ENCODE peak calls at places on chromosomes 11 and 22, in five cellular contexts. One of them, this sample, is unnamed.

GRCh38 chr11:10892250-10892649 is 34.4 kb upstream of the ZBED5 start:
- DNase-seq in neuronal stem cell: no peak
- DNase-seq in H9: no peak
- DNase-seq in H1: no peak
- DNase-seq in mesenchymal stem cell: no peak
- DNase-seq in this sample: no peak

GRCh38 chr11:123328281-123328680 is 101.8 kb upstream of the GRAMD1B start:
- DNase-seq in neuronal stem cell: no peak
- DNase-seq in H9: no peak
- DNase-seq in H1: no peak
- DNase-seq in mesenchymal stem cell: no peak
- DNase-seq in this sample: no peak

GRCh38 chr11:28738549-28738948 is 630.4 kb downstream of the METTL15 start:
- DNase-seq in neuronal stem cell: no peak
- DNase-seq in H9: no peak
- DNase-seq in H1: no peak
- DNase-seq in mesenchymal stem cell: peak; percentile 25
- DNase-seq in this sample: no peak

GRCh38 chr11:113176971-113177370 is 137.4 kb upstream of the TTC12 start:
- DNase-seq in neuronal stem cell: no peak
- DNase-seq in H9: no peak
- DNase-seq in H1: no peak
- DNase-seq in mesenchymal stem cell: peak; percentile 85
- DNase-seq in this sample: no peak

GRCh38 chr11:27497284-27497866 is 9.2 kb downstream of the LIN7C start:
- DNase-seq in neuronal stem cell: no peak
- DNase-seq in H9: no peak
- DNase-seq in H1: no peak
- DNase-seq in mesenchymal stem cell: peak; percentile 48
- DNase-seq in this sample: no peak

GRCh38 chr11:91700854-91701253 is 523.8 kb upstream of the FAT3 start:
- DNase-seq in neuronal stem cell: no peak
- DNase-seq in H9: no peak
- DNase-seq in H1: no peak
- DNase-seq in mesenchymal stem cell: no peak
- DNase-seq in this sample: no peak

GRCh38 chr11:35655856-35656255 is 6.7 kb upstream of the TRIM44 start:
- DNase-seq in neuronal stem cell: no peak
- DNase-seq in H9: no peak
- DNase-seq in H1: no peak
- DNase-seq in mesenchymal stem cell: no peak
- DNase-seq in this sample: no peak

GRCh38 chr22:19723165-19723989 is at the start of gene GP1BB:
- DNase-seq in neuronal stem cell: no peak
- DNase-seq in H9: peak; percentile 62
- DNase-seq in H1: no peak
- DNase-seq in mesenchymal stem cell: peak; percentile 52
- DNase-seq in this sample: peak; percentile 50

GRCh38 chr11:128684582-128685382 is 9.1 kb upstream of the FLI1 start:
- DNase-seq in neuronal stem cell: no peak
- DNase-seq in H9: peak; percentile 77
- DNase-seq in H1: no peak
- DNase-seq in mesenchymal stem cell: no peak
- DNase-seq in this sample: no peak

GRCh38 chr11:57182896-57183295 is 1.1 kb downstream of the LRRC55 start:
- DNase-seq in neuronal stem cell: no peak
- DNase-seq in H9: no peak
- DNase-seq in H1: no peak
- DNase-seq in mesenchymal stem cell: no peak
- DNase-seq in this sample: no peak

GRCh38 chr11:76805206-76805913 is 22.2 kb downstream of the TSKU start:
- DNase-seq in neuronal stem cell: no peak
- DNase-seq in H9: no peak
- DNase-seq in H1: no peak
- DNase-seq in mesenchymal stem cell: peak; percentile 71
- DNase-seq in this sample: peak; percentile 41

GRCh38 chr11:1837171-1838076 is 1.4 kb upstream of the TNNI2 start:
- DNase-seq in neuronal stem cell: peak; percentile 67
- DNase-seq in H9: peak; percentile 82
- DNase-seq in H1: peak; percentile 50
- DNase-seq in mesenchymal stem cell: peak; percentile 62
- DNase-seq in this sample: peak; percentile 83

GRCh38 chr11:20119315-20119714 is 41.0 kb downstream of the DBX1 start:
- DNase-seq in neuronal stem cell: no peak
- DNase-seq in H9: no peak
- DNase-seq in H1: no peak
- DNase-seq in mesenchymal stem cell: no peak
- DNase-seq in this sample: no peak

GRCh38 chr22:40156001-40156516 is 21.7 kb upstream of the TNRC6B start:
- DNase-seq in neuronal stem cell: no peak
- DNase-seq in H9: peak; percentile 69
- DNase-seq in H1: peak; percentile 19
- DNase-seq in mesenchymal stem cell: peak; percentile 90
- DNase-seq in this sample: peak; percentile 50

GRCh38 chr11:12915093-12915492 is 94.0 kb upstream of the RASSF10 start:
- DNase-seq in neuronal stem cell: no peak
- DNase-seq in H9: no peak
- DNase-seq in H1: no peak
- DNase-seq in mesenchymal stem cell: no peak
- DNase-seq in this sample: no peak

GRCh38 chr11:126733685-126734084 is 266.9 kb downstream of the KIRREL3 start:
- DNase-seq in neuronal stem cell: no peak
- DNase-seq in H9: no peak
- DNase-seq in H1: no peak
- DNase-seq in mesenchymal stem cell: no peak
- DNase-seq in this sample: no peak

GRCh38 chr11:19872526-19873135 is 160.0 kb downstream of the NAV2 start:
- DNase-seq in neuronal stem cell: no peak
- DNase-seq in H9: peak; percentile 78
- DNase-seq in H1: peak; percentile 23
- DNase-seq in mesenchymal stem cell: no peak
- DNase-seq in this sample: no peak

GRCh38 chr11:221539-221938 is 14.0 kb downstream of the RIC8A start:
- DNase-seq in neuronal stem cell: no peak
- DNase-seq in H9: no peak
- DNase-seq in H1: no peak
- DNase-seq in mesenchymal stem cell: no peak
- DNase-seq in this sample: no peak

GRCh38 chr22:47320560-47320959 is 558.1 kb downstream of the TBC1D22A start:
- DNase-seq in neuronal stem cell: no peak
- DNase-seq in H9: no peak
- DNase-seq in H1: no peak
- DNase-seq in mesenchymal stem cell: no peak
- DNase-seq in this sample: no peak

GRCh38 chr11:114790910-114791309 is 112.6 kb downstream of the NXPE2 start:
- DNase-seq in neuronal stem cell: no peak
- DNase-seq in H9: no peak
- DNase-seq in H1: no peak
- DNase-seq in mesenchymal stem cell: no peak
- DNase-seq in this sample: no peak

GRCh38 chr22:31631381-31631780 is 30.6 kb downstream of the PISD start:
- DNase-seq in neuronal stem cell: no peak
- DNase-seq in H9: no peak
- DNase-seq in H1: no peak
- DNase-seq in mesenchymal stem cell: no peak
- DNase-seq in this sample: no peak

GRCh38 chr11:2533642-2534115 is 88.9 kb downstream of the KCNQ1 start:
- DNase-seq in neuronal stem cell: peak; percentile 80
- DNase-seq in H9: peak; percentile 88
- DNase-seq in H1: peak; percentile 77
- DNase-seq in mesenchymal stem cell: peak; percentile 93
- DNase-seq in this sample: peak; percentile 93

GRCh38 chr11:2768471-2769408 is 68.9 kb upstream of the KCNQ1OT1 start:
- DNase-seq in neuronal stem cell: no peak
- DNase-seq in H9: no peak
- DNase-seq in H1: no peak
- DNase-seq in mesenchymal stem cell: peak; percentile 89
- DNase-seq in this sample: no peak

GRCh38 chr11:60122414-60123036 is 34.1 kb downstream of the MS4A2 start:
- DNase-seq in neuronal stem cell: no peak
- DNase-seq in H9: no peak
- DNase-seq in H1: no peak
- DNase-seq in mesenchymal stem cell: no peak
- DNase-seq in this sample: no peak

GRCh38 chr11:20596629-20597129 is 2.7 kb upstream of the SLC6A5 start:
- DNase-seq in neuronal stem cell: no peak
- DNase-seq in H9: peak; percentile 82
- DNase-seq in H1: no peak
- DNase-seq in mesenchymal stem cell: no peak
- DNase-seq in this sample: no peak

GRCh38 chr11:107044503-107044902 is 26.2 kb upstream of the GUCY1A2 start:
- DNase-seq in neuronal stem cell: no peak
- DNase-seq in H9: no peak
- DNase-seq in H1: no peak
- DNase-seq in mesenchymal stem cell: no peak
- DNase-seq in this sample: no peak

GRCh38 chr11:78641541-78641940 is 66.9 kb upstream of the NARS2 start:
- DNase-seq in neuronal stem cell: no peak
- DNase-seq in H9: no peak
- DNase-seq in H1: no peak
- DNase-seq in mesenchymal stem cell: no peak
- DNase-seq in this sample: no peak

GRCh38 chr11:104279587-104279986 is 115.6 kb upstream of the PDGFD start:
- DNase-seq in neuronal stem cell: no peak
- DNase-seq in H9: no peak
- DNase-seq in H1: no peak
- DNase-seq in mesenchymal stem cell: no peak
- DNase-seq in this sample: peak; percentile 12
- H2BK12ac ChIP-seq in neuronal stem cell: no peak overlapping the region
- H2BK12ac ChIP-seq in H9: no peak overlapping the region
- H2BK12ac ChIP-seq in H1: no peak overlapping the region
- H2BK12ac ChIP-seq in mesenchymal stem cell: no peak overlapping the region
- H2BK12ac ChIP-seq in this sample: no peak overlapping the region

GRCh38 chr22:30186535-30186934 is 60.0 kb downstream of the LIF start:
- DNase-seq in neuronal stem cell: no peak
- DNase-seq in H9: no peak
- DNase-seq in H1: no peak
- DNase-seq in mesenchymal stem cell: no peak
- DNase-seq in this sample: no peak
- H3K14ac ChIP-seq in neuronal stem cell: no peak overlapping the region
- H3K14ac ChIP-seq in H9: no peak overlapping the region
- H3K14ac ChIP-seq in H1: no peak overlapping the region
- H3K14ac ChIP-seq in mesenchymal stem cell: no peak overlapping the region
- H3K14ac ChIP-seq in this sample: no peak overlapping the region

DNA sequence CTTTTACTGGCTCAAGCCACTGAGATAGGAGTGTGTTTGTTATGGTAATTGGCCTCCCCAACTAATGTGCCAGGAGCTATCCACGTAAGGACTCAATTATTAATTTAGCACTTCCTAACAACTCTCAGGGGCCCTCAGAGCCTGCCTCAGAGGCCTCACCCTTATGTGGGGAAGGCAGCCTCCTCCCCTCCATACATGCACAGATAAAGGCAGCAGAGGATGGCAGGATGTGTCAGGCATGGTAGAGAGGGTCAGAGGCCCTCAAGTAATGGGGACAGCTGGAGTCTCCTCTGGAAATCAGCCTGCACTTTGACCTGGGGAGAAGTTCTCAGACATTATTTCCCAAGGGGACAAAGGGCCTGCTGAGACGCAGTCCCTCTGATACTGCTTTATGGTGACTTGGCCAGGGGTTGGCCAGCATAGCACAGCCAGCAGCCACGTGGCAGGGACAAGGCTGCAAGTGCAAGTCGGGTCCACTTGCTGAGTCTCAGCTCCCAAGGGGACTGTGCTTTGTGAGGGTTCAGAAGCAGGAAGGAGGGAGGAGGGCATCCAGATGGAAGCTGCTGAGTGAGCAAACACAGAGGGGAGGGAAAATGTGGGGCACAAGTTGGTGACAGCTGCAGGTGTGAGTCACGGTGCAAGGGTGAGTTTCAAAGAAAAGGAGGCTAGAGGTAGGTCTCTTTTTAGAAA is 17.0 kb downstream of the MOGAT2 start:
- DNase-seq in neuronal stem cell: no peak
- DNase-seq in H9: no peak
- DNase-seq in H1: no peak
- DNase-seq in mesenchymal stem cell: no peak
- DNase-seq in this sample: no peak
- H2BK12ac ChIP-seq in neuronal stem cell: no peak overlapping the region
- H2BK12ac ChIP-seq in H9: no peak overlapping the region
- H2BK12ac ChIP-seq in H1: no peak overlapping the region
- H2BK12ac ChIP-seq in mesenchymal stem cell: no peak overlapping the region
- H2BK12ac ChIP-seq in this sample: no peak overlapping the region

DNA sequence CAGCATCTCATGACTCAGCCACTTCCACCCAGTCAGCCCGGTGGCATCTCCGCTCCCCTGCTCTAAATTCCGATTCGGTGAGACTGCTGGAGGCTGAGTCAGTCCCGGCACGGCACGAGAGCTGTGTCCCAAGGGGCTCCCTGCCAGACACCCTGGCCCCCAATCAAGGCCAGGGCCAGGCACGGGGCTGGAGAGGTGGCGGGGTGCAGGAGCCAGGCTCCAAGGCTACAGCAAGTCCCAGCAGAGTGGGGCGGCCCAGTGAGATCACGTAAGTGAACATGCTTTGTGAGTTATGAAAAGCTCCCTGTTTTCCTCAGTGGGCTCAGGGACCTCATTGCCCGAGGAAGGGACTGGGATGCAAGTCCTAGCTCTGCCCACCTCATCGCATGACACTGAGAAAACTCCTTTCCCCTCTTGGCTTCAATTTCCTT is 3.0 kb downstream of the C11orf68 start:
- DNase-seq in neuronal stem cell: no peak
- DNase-seq in H9: peak; percentile 71
- DNase-seq in H1: no peak
- DNase-seq in mesenchymal stem cell: peak; percentile 99
- DNase-seq in this sample: peak; percentile 92
- H3K14ac ChIP-seq in neuronal stem cell: no peak overlapping the region
- H3K14ac ChIP-seq in H9: no peak overlapping the region
- H3K14ac ChIP-seq in H1: no peak overlapping the region
- H3K14ac ChIP-seq in mesenchymal stem cell: no peak overlapping the region
- H3K14ac ChIP-seq in this sample: peak overlapping the region; percentile 36

DNA sequence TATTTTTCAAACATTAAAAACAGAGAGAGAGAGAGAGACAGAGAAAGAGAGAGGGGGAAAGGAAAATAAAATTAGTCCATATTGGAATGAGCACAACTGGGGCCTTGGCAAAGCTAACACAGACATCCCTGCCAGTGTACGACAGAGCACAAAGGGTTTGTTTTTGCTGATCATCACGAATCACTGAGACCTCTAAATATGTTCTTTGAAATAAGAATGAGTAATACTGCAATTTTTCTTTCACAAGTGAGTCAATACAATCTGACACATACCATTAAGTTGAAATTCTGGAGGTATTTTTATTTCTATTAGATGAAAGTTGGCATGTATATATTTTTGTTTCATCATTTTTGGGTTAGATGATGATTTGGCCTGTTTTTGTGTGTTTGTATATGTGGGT is 27.0 kb upstream of the LRRC4C start:
- DNase-seq in neuronal stem cell: no peak
- DNase-seq in H9: no peak
- DNase-seq in H1: no peak
- DNase-seq in mesenchymal stem cell: no peak
- DNase-seq in this sample: no peak
- H2BK12ac ChIP-seq in neuronal stem cell: no peak overlapping the region
- H2BK12ac ChIP-seq in H9: no peak overlapping the region
- H2BK12ac ChIP-seq in H1: no peak overlapping the region
- H2BK12ac ChIP-seq in mesenchymal stem cell: no peak overlapping the region
- H2BK12ac ChIP-seq in this sample: no peak overlapping the region